ENCODE peak calls at places on chromosomes 4 and X, in nine cellular contexts. One of them, this sample, is unnamed. For H3K9me3, the result is how much of the 10 kb centered on the place peaks cover.

GRCh38 chrX:20311505-20311904 is 44.8 kb upstream of the RPS6KA3 start:
- DNase-seq in MM.1S: no peak
- DNase-seq in GM23248: no peak
- DNase-seq in psoas muscle: no peak
- DNase-seq in heart right ventricle: no peak
- DNase-seq in WERI-Rb-1: no peak
- DNase-seq in A549: no peak
- DNase-seq in AG04450: no peak
- DNase-seq in ovary: no peak
- DNase-seq in this sample: no peak

GRCh38 chr4:172578712-172579111 is 589.9 kb upstream of the GALNT7 start:
- DNase-seq in WERI-Rb-1: no peak
- DNase-seq in heart right ventricle: no peak
- DNase-seq in ovary: no peak
- DNase-seq in MM.1S: no peak
- DNase-seq in AG04450: no peak
- DNase-seq in GM23248: no peak
- DNase-seq in psoas muscle: no peak
- DNase-seq in A549: no peak
- DNase-seq in this sample: no peak

GRCh38 chrX:110034036-110034435 is 31.1 kb downstream of the TMEM164 start:
- DNase-seq in AG04450: no peak
- DNase-seq in heart right ventricle: no peak
- DNase-seq in A549: no peak
- DNase-seq in psoas muscle: no peak
- DNase-seq in GM23248: peak
- DNase-seq in ovary: no peak
- DNase-seq in MM.1S: no peak
- DNase-seq in WERI-Rb-1: no peak
- DNase-seq in this sample: no peak

GRCh38 chr4:77146426-77147399 is 10.3 kb upstream of the CCNG2 start:
- DNase-seq in MM.1S: peak
- DNase-seq in heart right ventricle: no peak
- DNase-seq in GM23248: peak
- DNase-seq in AG04450: no peak
- DNase-seq in psoas muscle: no peak
- DNase-seq in WERI-Rb-1: no peak
- DNase-seq in ovary: no peak
- DNase-seq in A549: peak
- DNase-seq in this sample: no peak

GRCh38 chr4:180913750-180914149 is 1329.5 kb upstream of the TENM3 start:
- DNase-seq in GM23248: peak
- DNase-seq in MM.1S: no peak
- DNase-seq in WERI-Rb-1: no peak
- DNase-seq in psoas muscle: no peak
- DNase-seq in heart right ventricle: no peak
- DNase-seq in AG04450: no peak
- DNase-seq in A549: no peak
- DNase-seq in ovary: no peak
- DNase-seq in this sample: no peak

GRCh38 chrX:100687128-100687527 is 43.1 kb downstream of the SRPX2 start:
- DNase-seq in psoas muscle: no peak
- DNase-seq in MM.1S: peak
- DNase-seq in heart right ventricle: no peak
- DNase-seq in AG04450: no peak
- DNase-seq in A549: no peak
- DNase-seq in GM23248: no peak
- DNase-seq in ovary: no peak
- DNase-seq in WERI-Rb-1: no peak
- DNase-seq in this sample: no peak

GRCh38 chr4:74394476-74395136 is 29.7 kb downstream of the EREG start:
- DNase-seq in MM.1S: no peak
- DNase-seq in heart right ventricle: no peak
- DNase-seq in WERI-Rb-1: no peak
- DNase-seq in A549: no peak
- DNase-seq in ovary: no peak
- DNase-seq in psoas muscle: no peak
- DNase-seq in AG04450: no peak
- DNase-seq in GM23248: peak
- DNase-seq in this sample: no peak

GRCh38 chrX:53682885-53683555 is 3.5 kb downstream of the HUWE1 start:
- DNase-seq in psoas muscle: no peak
- DNase-seq in A549: peak
- DNase-seq in WERI-Rb-1: peak
- DNase-seq in GM23248: peak
- DNase-seq in heart right ventricle: no peak
- DNase-seq in AG04450: no peak
- DNase-seq in ovary: no peak
- DNase-seq in MM.1S: peak
- DNase-seq in this sample: peak

GRCh38 chr4:156746111-156746510 is 225.5 kb downstream of the PDGFC start:
- DNase-seq in A549: no peak
- DNase-seq in heart right ventricle: no peak
- DNase-seq in ovary: no peak
- DNase-seq in WERI-Rb-1: no peak
- DNase-seq in psoas muscle: no peak
- DNase-seq in GM23248: no peak
- DNase-seq in AG04450: no peak
- DNase-seq in MM.1S: no peak
- DNase-seq in this sample: no peak

GRCh38 chr4:242121-242848 is 63.0 kb downstream of the ZNF732 start:
- DNase-seq in psoas muscle: peak
- DNase-seq in AG04450: no peak
- DNase-seq in MM.1S: peak
- DNase-seq in WERI-Rb-1: peak
- DNase-seq in heart right ventricle: peak
- DNase-seq in ovary: peak
- DNase-seq in A549: peak
- DNase-seq in GM23248: peak
- DNase-seq in this sample: peak

GRCh38 chr4:122710434-122711308 is 21.8 kb upstream of the BBS12 start:
- DNase-seq in A549: no peak
- DNase-seq in ovary: no peak
- DNase-seq in heart right ventricle: no peak
- DNase-seq in GM23248: peak
- DNase-seq in psoas muscle: no peak
- DNase-seq in MM.1S: no peak
- DNase-seq in WERI-Rb-1: no peak
- DNase-seq in AG04450: no peak
- DNase-seq in this sample: no peak

GRCh38 chr4:48470570-48470969 is 12.6 kb upstream of the SLC10A4 start:
- DNase-seq in GM23248: peak
- DNase-seq in MM.1S: no peak
- DNase-seq in ovary: no peak
- DNase-seq in heart right ventricle: no peak
- DNase-seq in WERI-Rb-1: no peak
- DNase-seq in A549: no peak
- DNase-seq in AG04450: no peak
- DNase-seq in psoas muscle: no peak
- DNase-seq in this sample: no peak

GRCh38 chr4:178264001-178264400 is 821.8 kb upstream of the AGA start:
- DNase-seq in WERI-Rb-1: no peak
- DNase-seq in GM23248: no peak
- DNase-seq in psoas muscle: no peak
- DNase-seq in AG04450: no peak
- DNase-seq in A549: no peak
- DNase-seq in MM.1S: no peak
- DNase-seq in heart right ventricle: no peak
- DNase-seq in ovary: no peak
- DNase-seq in this sample: no peak

GRCh38 chr4:89056953-89057398 is at the start of gene FAM13A:
- DNase-seq in AG04450: peak
- DNase-seq in GM23248: peak
- DNase-seq in ovary: peak
- DNase-seq in MM.1S: peak
- DNase-seq in A549: peak
- DNase-seq in heart right ventricle: peak
- DNase-seq in psoas muscle: peak
- DNase-seq in WERI-Rb-1: peak
- DNase-seq in this sample: no peak

GRCh38 chrX:105460366-105460765 is 239.9 kb upstream of the TEX13A start:
- DNase-seq in GM23248: no peak
- DNase-seq in ovary: no peak
- DNase-seq in AG04450: no peak
- DNase-seq in heart right ventricle: no peak
- DNase-seq in WERI-Rb-1: no peak
- DNase-seq in psoas muscle: no peak
- DNase-seq in MM.1S: no peak
- DNase-seq in A549: no peak
- DNase-seq in this sample: no peak

GRCh38 chrX:150896632-150897031 is 1.8 kb downstream of the CD99L2 start:
- DNase-seq in WERI-Rb-1: no peak
- DNase-seq in AG04450: no peak
- DNase-seq in GM23248: no peak
- DNase-seq in psoas muscle: no peak
- DNase-seq in A549: no peak
- DNase-seq in ovary: no peak
- DNase-seq in MM.1S: no peak
- DNase-seq in heart right ventricle: no peak
- DNase-seq in this sample: no peak

GRCh38 chr4:105140684-105141490 is 5.8 kb upstream of the TET2 start:
- DNase-seq in GM23248: peak
- DNase-seq in AG04450: no peak
- DNase-seq in ovary: no peak
- DNase-seq in A549: peak
- DNase-seq in WERI-Rb-1: peak
- DNase-seq in psoas muscle: no peak
- DNase-seq in heart right ventricle: no peak
- DNase-seq in MM.1S: peak
- DNase-seq in this sample: peak

GRCh38 chr4:158750379-158750778 is 18.4 kb upstream of the FNIP2 start:
- DNase-seq in GM23248: peak
- DNase-seq in psoas muscle: no peak
- DNase-seq in A549: no peak
- DNase-seq in heart right ventricle: no peak
- DNase-seq in MM.1S: no peak
- DNase-seq in AG04450: peak
- DNase-seq in ovary: no peak
- DNase-seq in WERI-Rb-1: no peak
- DNase-seq in this sample: no peak

GRCh38 chr4:183147983-183148382 is 48.9 kb downstream of the WWC2 start:
- DNase-seq in A549: no peak
- DNase-seq in MM.1S: no peak
- DNase-seq in psoas muscle: no peak
- DNase-seq in ovary: no peak
- DNase-seq in WERI-Rb-1: no peak
- DNase-seq in heart right ventricle: no peak
- DNase-seq in GM23248: no peak
- DNase-seq in AG04450: no peak
- DNase-seq in this sample: no peak

GRCh38 chr4:81915430-81915829 is 443.7 kb upstream of the RASGEF1B start:
- DNase-seq in ovary: no peak
- DNase-seq in GM23248: no peak
- DNase-seq in AG04450: no peak
- DNase-seq in psoas muscle: no peak
- DNase-seq in MM.1S: no peak
- DNase-seq in WERI-Rb-1: no peak
- DNase-seq in heart right ventricle: no peak
- DNase-seq in A549: no peak
- DNase-seq in this sample: no peak
- H3K9me3 ChIP-seq in ovary: under half
- H3K9me3 ChIP-seq in GM23248: under half
- H3K9me3 ChIP-seq in AG04450: under half
- H3K9me3 ChIP-seq in psoas muscle: under half
- H3K9me3 ChIP-seq in MM.1S: under half
- H3K9me3 ChIP-seq in WERI-Rb-1: under half
- H3K9me3 ChIP-seq in heart right ventricle: under half
- H3K9me3 ChIP-seq in A549: under half
- H3K9me3 ChIP-seq in this sample: under half

DNA sequence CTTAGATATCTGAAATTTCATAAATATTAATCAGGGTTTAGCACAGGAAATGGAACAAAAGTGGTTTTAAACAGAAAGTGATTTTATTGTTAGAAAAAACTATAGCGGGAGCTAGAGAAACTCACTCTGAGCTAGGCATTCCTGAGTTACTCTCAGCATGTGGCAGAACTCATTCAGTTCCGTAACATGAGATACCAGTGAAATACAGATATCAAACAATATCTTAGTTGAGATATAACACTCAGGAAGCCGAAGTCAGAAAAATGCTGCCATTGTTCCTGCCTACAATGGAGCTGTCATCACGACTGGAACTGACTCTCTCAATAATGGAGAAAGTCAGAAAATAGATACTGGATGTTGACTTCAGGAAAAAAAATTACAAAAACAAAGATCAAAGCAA is 1428.7 kb downstream of the PCDH18 start:
- DNase-seq in MM.1S: no peak
- DNase-seq in WERI-Rb-1: no peak
- DNase-seq in AG04450: no peak
- DNase-seq in psoas muscle: no peak
- DNase-seq in heart right ventricle: no peak
- DNase-seq in ovary: no peak
- DNase-seq in A549: no peak
- DNase-seq in GM23248: no peak
- DNase-seq in this sample: no peak
- H3K27ac ChIP-seq in MM.1S: no peak
- H3K27ac ChIP-seq in WERI-Rb-1: no peak
- H3K27ac ChIP-seq in AG04450: no peak
- H3K27ac ChIP-seq in psoas muscle: no peak
- H3K27ac ChIP-seq in heart right ventricle: no peak
- H3K27ac ChIP-seq in ovary: no peak
- H3K27ac ChIP-seq in A549: no peak
- H3K27ac ChIP-seq in GM23248: no peak
- H3K27ac ChIP-seq in this sample: no peak

GRCh38 chrX:33183366-33183765 is 28.0 kb downstream of the DMD start:
- DNase-seq in A549: no peak
- DNase-seq in AG04450: peak
- DNase-seq in WERI-Rb-1: no peak
- DNase-seq in psoas muscle: peak
- DNase-seq in GM23248: no peak
- DNase-seq in ovary: peak
- DNase-seq in heart right ventricle: peak
- DNase-seq in MM.1S: peak
- DNase-seq in this sample: no peak
- H3K4me3 ChIP-seq in A549: no peak
- H3K4me3 ChIP-seq in AG04450: no peak
- H3K4me3 ChIP-seq in WERI-Rb-1: no peak
- H3K4me3 ChIP-seq in psoas muscle: peak
- H3K4me3 ChIP-seq in GM23248: no peak
- H3K4me3 ChIP-seq in ovary: no peak
- H3K4me3 ChIP-seq in heart right ventricle: no peak
- H3K4me3 ChIP-seq in MM.1S: no peak
- H3K4me3 ChIP-seq in this sample: no peak

GRCh38 chr4:11323771-11324170 is 104.9 kb downstream of the HS3ST1 start:
- DNase-seq in psoas muscle: no peak
- DNase-seq in A549: no peak
- DNase-seq in WERI-Rb-1: no peak
- DNase-seq in AG04450: no peak
- DNase-seq in heart right ventricle: no peak
- DNase-seq in ovary: no peak
- DNase-seq in MM.1S: no peak
- DNase-seq in GM23248: no peak
- DNase-seq in this sample: no peak

DNA sequence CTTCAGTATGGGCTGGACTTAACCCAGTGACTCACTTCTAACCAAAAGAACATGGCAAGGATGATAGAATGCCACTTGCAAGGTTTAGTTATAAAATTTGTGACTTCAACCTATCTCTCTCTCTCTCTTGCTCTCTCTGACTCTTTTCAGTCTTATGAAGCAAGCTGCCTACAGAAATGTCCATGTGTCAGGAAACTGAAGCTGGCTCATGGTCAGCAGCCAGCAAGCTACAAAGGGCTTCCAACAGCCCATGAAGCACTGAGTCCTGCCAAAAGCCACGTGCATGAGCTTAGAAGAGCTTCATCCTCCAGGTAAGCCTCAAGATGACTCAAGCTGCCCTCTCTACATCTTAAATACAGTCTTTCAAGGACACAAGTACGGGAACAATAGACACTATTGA is 100.3 kb downstream of the HS3ST1 start:
- DNase-seq in heart right ventricle: no peak
- DNase-seq in AG04450: no peak
- DNase-seq in A549: no peak
- DNase-seq in psoas muscle: no peak
- DNase-seq in WERI-Rb-1: no peak
- DNase-seq in ovary: no peak
- DNase-seq in MM.1S: no peak
- DNase-seq in GM23248: no peak
- DNase-seq in this sample: no peak
- H3K9me3 ChIP-seq in heart right ventricle: under half
- H3K9me3 ChIP-seq in AG04450: under half
- H3K9me3 ChIP-seq in A549: under half
- H3K9me3 ChIP-seq in psoas muscle: under half
- H3K9me3 ChIP-seq in WERI-Rb-1: under half
- H3K9me3 ChIP-seq in ovary: under half
- H3K9me3 ChIP-seq in MM.1S: under half
- H3K9me3 ChIP-seq in GM23248: under half
- H3K9me3 ChIP-seq in this sample: under half